ENCODE peak calls at places on chromosomes 2 and 18, in four cellular contexts. E, Q, B and L are unnamed samples.

GRCh38 chr2:109381327-109381820 is 232.4 kb downstream of the SEPTIN10 start:
- DNase-seq in B (no peak), Q (no peak), E (no peak), L (no peak)

GRCh38 chr2:105873721-105874120 is 129.0 kb downstream of the NCK2 start:
- DNase-seq in Q (peak; percentile 72), E (peak; percentile 62), B (peak; percentile 77), L (peak; percentile 36)

GRCh38 chr2:10119601-10120157 is 2.9 kb upstream of the RRM2 start:
- DNase-seq in Q (no peak), B (no peak), E (no peak), L (no peak)

GRCh38 chr2:173952267-173953046 is 12.7 kb downstream of the SP3 start:
- DNase-seq in B (no peak), Q (no peak), E (no peak), L (no peak)

GRCh38 chr2:55809875-55810620 is 113.5 kb downstream of the EFEMP1 start:
- DNase-seq in E (peak; percentile 22), Q (peak; percentile 45), B (no peak), L (no peak)

GRCh38 chr2:175832886-175833285 is 169.2 kb downstream of the LNPK start:
- DNase-seq in B (no peak), Q (peak; percentile 41), E (no peak), L (no peak)

GRCh38 chr2:171807831-171808393 is 86.1 kb downstream of the SLC25A12 start:
- DNase-seq in Q (no peak), E (no peak), B (no peak), L (no peak)

GRCh38 chr2:212770240-212770639 is 231.6 kb upstream of the ERBB4 start:
- DNase-seq in Q (no peak), B (no peak), E (no peak), L (no peak)

GRCh38 chr2:113005030-113005509 is at the start of gene IL36A:
- DNase-seq in E (no peak), Q (no peak), B (no peak), L (no peak)

GRCh38 chr2:53784431-53784830 is 2.3 kb downstream of the ASB3 start:
- DNase-seq in B (no peak), Q (no peak), E (no peak), L (no peak)

GRCh38 chr18:3395466-3395865 is 54.5 kb upstream of the TGIF1 start:
- DNase-seq in Q (no peak), B (no peak), E (no peak), L (no peak)

GRCh38 chr18:58280159-58280540 is 236.1 kb downstream of the NEDD4L start:
- DNase-seq in B (no peak), Q (no peak), E (no peak), L (no peak)

GRCh38 chr2:158391876-158392275 is 64.7 kb downstream of the CCDC148 start:
- DNase-seq in Q (peak; percentile 4), E (no peak), B (peak; percentile 12), L (no peak)

GRCh38 chr2:156346731-156347130 is 14.2 kb upstream of the NR4A2 start:
- DNase-seq in E (no peak), Q (no peak), B (no peak), L (no peak)

GRCh38 chr2:8994386-8994785 is 9.1 kb downstream of the MBOAT2 start:
- DNase-seq in E (no peak), Q (no peak), B (no peak), L (no peak)

GRCh38 chr18:62329676-62330454 is 4.8 kb downstream of the TNFRSF11A start:
- DNase-seq in Q (peak; percentile 10), E (peak; percentile 62), B (peak; percentile 57), L (no peak)

GRCh38 chr18:63309422-63309821 is 10.1 kb downstream of the BCL2 start:
- DNase-seq in E (no peak), B (no peak), Q (no peak), L (no peak)

GRCh38 chr2:143717532-143718168 is 588.4 kb downstream of the ARHGAP15 start:
- DNase-seq in B (peak; percentile 16), E (peak; percentile 7), Q (peak; percentile 57), L (no peak)

GRCh38 chr2:38168710-38169480 is 92.9 kb upstream of the CYP1B1 start:
- DNase-seq in Q (peak; percentile 70), E (no peak), B (peak; percentile 82), L (no peak)

GRCh38 chr18:22542400-22542835 is 124.7 kb upstream of the CTAGE1 start:
- DNase-seq in E (peak; percentile 48), Q (peak; percentile 46), B (peak; percentile 55), L (no peak)

GRCh38 chr2:31219131-31219969 is 2.0 kb upstream of the CAPN14 start:
- DNase-seq in Q (no peak), B (no peak), E (no peak), L (no peak)

GRCh38 chr2:126673215-126673614 is 17.3 kb downstream of the GYPC start:
- DNase-seq in B (no peak), E (no peak), Q (no peak), L (no peak)

GRCh38 chr2:234952270-234953115 is 676 bp downstream of the SH3BP4 start:
- DNase-seq in E (no peak), B (no peak), Q (no peak), L (no peak)

GRCh38 chr2:15718103-15718943 is 126.7 kb downstream of the DDX1 start:
- DNase-seq in B (no peak), E (no peak), Q (no peak), L (no peak)

GRCh38 chr2:168166902-168167510 is 80.4 kb downstream of the STK39 start:
- DNase-seq in E (peak; percentile 36), Q (peak; percentile 26), B (peak; percentile 68), L (no peak)

GRCh38 chr2:235661952-235662351 is 168.1 kb downstream of the AGAP1 start:
- DNase-seq in B (no peak), E (no peak), Q (no peak), L (no peak)

GRCh38 chr2:3356799-3357198 is 20.8 kb downstream of the EIPR1 start:
- DNase-seq in E (no peak), Q (no peak), B (no peak), L (no peak)

GRCh38 chr18:75612491-75612890 is 185.0 kb upstream of the SMIM21 start:
- DNase-seq in B (peak; percentile 19), E (no peak), Q (no peak), L (peak; percentile 31)

DNA sequence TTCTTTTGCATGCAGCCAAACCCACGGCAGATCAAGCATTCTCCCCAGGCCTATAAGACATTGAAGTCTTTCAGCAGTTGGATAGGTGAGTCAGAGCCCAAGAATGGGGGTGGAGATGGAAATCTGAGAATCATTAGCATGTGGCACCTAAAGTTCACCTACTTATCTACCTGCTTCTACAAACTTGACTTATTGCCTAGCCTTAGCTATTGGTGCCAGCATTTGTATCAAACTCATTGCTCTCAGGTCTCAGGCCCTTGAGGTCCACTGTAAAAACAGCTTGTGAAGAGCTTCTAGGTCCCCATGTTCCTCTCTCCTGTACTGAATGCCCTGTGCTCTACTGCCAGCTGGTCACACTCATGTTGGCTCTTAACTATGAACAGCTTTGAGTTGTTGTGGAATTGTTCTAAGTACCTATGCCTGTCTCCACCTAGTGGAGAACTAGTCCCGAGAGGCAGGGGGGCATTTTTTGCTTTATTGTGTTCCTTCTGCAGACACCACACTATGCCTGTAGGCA is 278.4 kb upstream of the SPRED2 start:
- DNase-seq in B (no peak), E (peak; percentile 1), Q (peak; percentile 34), L (no peak)
- TF ChIP-seq CTCF in B (peak; percentile 47), E (peak; percentile 19), Q (peak; percentile 52), L (peak; percentile 53)

GRCh38 chr2:73268831-73269685 is 15.2 kb downstream of the FBXO41 start:
- DNase-seq in E (no peak), Q (no peak), B (no peak), L (no peak)
- H3K4me3 ChIP-seq in E (no peak overlapping the region), Q (no peak overlapping the region), B (no peak overlapping the region), L (peak overlapping the region; percentile 14)

GRCh38 chr2:128053331-128053730 is 25.5 kb upstream of the SAP130 start:
- DNase-seq in E (no peak), Q (no peak), B (no peak), L (no peak)

GRCh38 chr2:128057334-128057733 is 29.5 kb upstream of the SAP130 start:
- DNase-seq in E (no peak), Q (no peak), B (no peak), L (no peak)

GRCh38 chr2:128058114-128058513 is 30.3 kb upstream of the SAP130 start:
- DNase-seq in E (no peak), B (no peak), Q (no peak), L (no peak)

DNA sequence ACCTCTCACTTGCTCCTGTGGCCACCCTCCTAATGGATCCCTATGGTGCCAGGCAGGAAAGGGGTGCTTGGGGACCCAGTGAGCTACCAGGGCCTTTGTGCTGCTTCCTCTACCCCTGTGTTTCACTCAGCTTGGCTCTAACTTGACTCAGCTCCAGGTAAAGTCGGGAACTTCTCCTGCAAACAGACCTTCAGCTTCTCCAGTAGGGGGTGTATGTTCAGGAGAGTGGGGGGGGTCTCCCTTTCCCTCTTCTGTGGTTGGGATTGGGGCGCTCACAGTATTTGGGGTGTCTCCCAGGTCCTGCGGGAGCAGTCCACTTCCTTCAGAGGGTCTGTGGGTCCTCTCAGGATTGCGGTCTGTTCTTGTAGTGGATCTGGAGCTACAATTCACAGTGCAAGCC is 26.2 kb upstream of the SAP130 start:
- DNase-seq in Q (no peak), B (no peak), E (no peak), L (no peak)
- TF ChIP-seq CTCF in Q (no peak), B (no peak), E (no peak), L (no peak)

GRCh38 chr2:188292446-188293239 is 969 bp downstream of the GULP1 start:
- DNase-seq in B (peak; percentile 83), E (peak; percentile 83), Q (peak; percentile 91), L (peak; percentile 73)

GRCh38 chr2:188294547-188294946 is 2.9 kb downstream of the GULP1 start:
- DNase-seq in E (no peak), Q (peak; percentile 17), B (peak; percentile 32), L (no peak)

GRCh38 chr2:188293601-188294482 is 2.2 kb downstream of the GULP1 start:
- DNase-seq in Q (peak; percentile 91), B (peak; percentile 80), E (peak; percentile 71), L (peak; percentile 78)

GRCh38 chr2:188291617-188292445 is at the start of gene GULP1:
- DNase-seq in B (peak; percentile 84), Q (peak; percentile 84), E (peak; percentile 73), L (peak; percentile 60)

GRCh38 chr2:188291142-188291616 is 495 bp upstream of the GULP1 start:
- DNase-seq in B (peak; percentile 50), E (peak; percentile 16), Q (peak; percentile 60), L (peak; percentile 8)
- H3K4me3 ChIP-seq in B (peak overlapping the region; percentile 88), E (peak overlapping the region; percentile 81), Q (peak overlapping the region; percentile 75), L (peak overlapping the region; percentile 81)

GRCh38 chr2:240888130-240888889 is 7.6 kb downstream of the MAB21L4 start:
- DNase-seq in B (no peak), Q (no peak), E (no peak), L (no peak)
- TF ChIP-seq CTCF in B (no peak), Q (no peak), E (no peak), L (no peak)

DNA sequence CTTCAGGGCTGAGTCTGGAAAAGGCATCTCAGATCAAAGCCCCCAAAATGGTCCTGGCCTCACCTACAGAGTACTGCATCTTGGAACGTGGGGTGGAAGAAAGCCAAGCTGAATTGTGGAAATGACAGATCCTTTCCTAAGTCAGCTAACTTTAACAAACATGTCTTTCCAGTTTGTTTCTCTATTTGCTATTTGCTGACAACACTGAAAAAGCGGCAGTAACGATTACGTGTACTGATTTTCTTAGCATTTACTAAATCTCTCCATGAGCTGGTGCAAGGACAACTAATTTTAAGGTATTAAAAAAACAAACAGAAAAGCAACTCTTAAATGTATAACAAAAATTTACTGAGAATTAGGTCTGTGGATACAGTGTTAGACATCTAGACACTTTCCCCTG is 1.1 kb downstream of the HIBCH start:
- DNase-seq in Q (no peak), B (no peak), E (no peak), L (no peak)
- H3K4me3 ChIP-seq in Q (peak overlapping the region; percentile 83), B (peak overlapping the region; percentile 77), E (peak overlapping the region; percentile 57), L (peak overlapping the region; percentile 69)